ENCODE peak calls at places on chromosomes 6 and 20, in six cellular contexts. One of them, this sample, is unnamed.
A peak's percentile ranks its signal among the peaks of the same experiment; 100 is the strongest.

GRCh38 chr20:40687384-40688128 is 1.5 kb downstream of the MAFB start:
- DNase-seq in NB4: no peak
- DNase-seq in A549: no peak
- DNase-seq in endothelial cell of umbilical vein: peak; percentile 52
- DNase-seq in IMR-90: no peak
- DNase-seq in ovary: peak; percentile 48
- DNase-seq in this sample: no peak

GRCh38 chr20:38267251-38267650 is 6.7 kb upstream of the KIAA1755 start:
- DNase-seq in ovary: no peak
- DNase-seq in IMR-90: no peak
- DNase-seq in endothelial cell of umbilical vein: no peak
- DNase-seq in A549: no peak
- DNase-seq in NB4: no peak
- DNase-seq in this sample: no peak

GRCh38 chr20:51651921-51652549 is 109.5 kb upstream of the NFATC2 start:
- DNase-seq in NB4: no peak
- DNase-seq in endothelial cell of umbilical vein: peak; percentile 76
- DNase-seq in IMR-90: no peak
- DNase-seq in A549: no peak
- DNase-seq in ovary: no peak
- DNase-seq in this sample: no peak

GRCh38 chr6:5158191-5158590 is 73.0 kb downstream of the PPP1R3G start:
- DNase-seq in NB4: no peak
- DNase-seq in ovary: no peak
- DNase-seq in endothelial cell of umbilical vein: no peak
- DNase-seq in IMR-90: no peak
- DNase-seq in A549: no peak
- DNase-seq in this sample: no peak

GRCh38 chr20:24952376-24953203 is 3.5 kb downstream of the CST7 start:
- DNase-seq in ovary: no peak
- DNase-seq in A549: no peak
- DNase-seq in NB4: no peak
- DNase-seq in IMR-90: no peak
- DNase-seq in endothelial cell of umbilical vein: no peak
- DNase-seq in this sample: no peak

GRCh38 chr6:137297887-137298286 is 78.7 kb upstream of the IFNGR1 start:
- DNase-seq in A549: no peak
- DNase-seq in endothelial cell of umbilical vein: peak; percentile 82
- DNase-seq in IMR-90: peak; percentile 80
- DNase-seq in NB4: peak; percentile 19
- DNase-seq in ovary: no peak
- DNase-seq in this sample: no peak

GRCh38 chr20:31860431-31861345 is 9.6 kb downstream of the DUSP15 start:
- DNase-seq in endothelial cell of umbilical vein: no peak
- DNase-seq in NB4: peak; percentile 25
- DNase-seq in ovary: no peak
- DNase-seq in IMR-90: no peak
- DNase-seq in A549: no peak
- DNase-seq in this sample: no peak

GRCh38 chr6:44271914-44272313 is 1.7 kb downstream of the TMEM151B start:
- DNase-seq in A549: no peak
- DNase-seq in ovary: no peak
- DNase-seq in NB4: no peak
- DNase-seq in endothelial cell of umbilical vein: no peak
- DNase-seq in IMR-90: no peak
- DNase-seq in this sample: no peak

GRCh38 chr6:31908791-31909190 is 6.9 kb upstream of the ZBTB12 start:
- DNase-seq in NB4: no peak
- DNase-seq in ovary: no peak
- DNase-seq in A549: no peak
- DNase-seq in IMR-90: peak; percentile 90
- DNase-seq in endothelial cell of umbilical vein: no peak
- DNase-seq in this sample: no peak

GRCh38 chr6:156957931-156958547 is 180.9 kb downstream of the ARID1B start:
- DNase-seq in IMR-90: peak; percentile 35
- DNase-seq in A549: no peak
- DNase-seq in NB4: no peak
- DNase-seq in ovary: no peak
- DNase-seq in endothelial cell of umbilical vein: no peak
- DNase-seq in this sample: no peak
- H3K4me3 ChIP-seq in IMR-90: no peak overlapping the region
- H3K4me3 ChIP-seq in A549: no peak overlapping the region
- H3K4me3 ChIP-seq in NB4: no peak overlapping the region
- H3K4me3 ChIP-seq in ovary: no peak overlapping the region
- H3K4me3 ChIP-seq in endothelial cell of umbilical vein: no peak overlapping the region
- H3K4me3 ChIP-seq in this sample: no peak overlapping the region

DNA sequence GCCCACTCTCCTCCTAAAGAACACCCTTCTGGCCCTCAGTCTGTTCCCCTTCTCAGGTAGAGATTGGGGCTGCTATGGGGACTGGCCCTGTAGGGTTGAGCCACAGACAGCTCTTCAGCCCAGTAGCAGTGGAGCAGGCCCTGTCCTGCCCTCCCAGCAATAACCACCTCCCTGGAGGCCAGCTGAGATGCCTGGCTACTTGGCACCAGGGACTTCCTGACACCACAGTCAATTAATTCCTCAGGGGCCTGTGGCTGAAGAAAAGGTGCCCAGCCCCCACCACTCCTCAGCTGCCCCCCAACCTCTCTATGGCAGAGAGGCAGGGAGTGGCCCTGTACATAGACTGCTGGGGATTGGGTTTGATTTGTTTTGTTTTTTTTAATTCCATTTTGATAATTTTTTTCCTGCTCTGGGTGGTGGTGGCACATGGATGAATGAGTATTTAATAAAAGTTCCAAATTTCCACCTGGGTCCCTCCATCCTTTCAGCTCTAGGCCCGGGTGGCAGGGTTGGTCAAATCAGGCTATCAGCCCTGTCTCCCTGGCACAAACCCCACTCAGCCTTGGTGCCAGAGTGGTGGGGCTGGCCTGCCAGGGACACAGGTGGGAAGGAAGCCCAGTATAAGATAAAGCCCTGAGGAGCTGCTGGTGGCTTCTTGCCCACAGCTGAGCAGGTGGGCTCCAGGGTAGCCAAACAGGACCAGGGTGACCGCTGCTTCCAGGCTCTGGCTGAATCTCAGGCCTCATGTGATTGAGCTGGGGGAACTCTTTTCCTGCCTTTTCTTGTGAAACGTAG is 1.9 kb upstream of the DEF6 start:
- DNase-seq in IMR-90: no peak
- DNase-seq in NB4: peak; percentile 51
- DNase-seq in A549: no peak
- DNase-seq in endothelial cell of umbilical vein: no peak
- DNase-seq in ovary: no peak
- DNase-seq in this sample: no peak
- TF ChIP-seq POLR2A in IMR-90: no peak
- TF ChIP-seq POLR2A in NB4: no peak
- TF ChIP-seq POLR2A in A549: no peak
- TF ChIP-seq POLR2A in endothelial cell of umbilical vein: no peak
- TF ChIP-seq POLR2A in ovary: no peak
- TF ChIP-seq POLR2A in this sample: no peak

GRCh38 chr6:147205690-147206600 is 1.7 kb downstream of the STXBP5 start:
- DNase-seq in endothelial cell of umbilical vein: no peak
- DNase-seq in ovary: no peak
- DNase-seq in A549: no peak
- DNase-seq in NB4: no peak
- DNase-seq in IMR-90: peak; percentile 5
- DNase-seq in this sample: no peak
- H3K4me3 ChIP-seq in endothelial cell of umbilical vein: no peak overlapping the region
- H3K4me3 ChIP-seq in ovary: peak overlapping the region; percentile 64
- H3K4me3 ChIP-seq in A549: peak overlapping the region; percentile 84
- H3K4me3 ChIP-seq in NB4: peak overlapping the region; percentile 90
- H3K4me3 ChIP-seq in IMR-90: peak overlapping the region; percentile 60
- H3K4me3 ChIP-seq in this sample: no peak overlapping the region

DNA sequence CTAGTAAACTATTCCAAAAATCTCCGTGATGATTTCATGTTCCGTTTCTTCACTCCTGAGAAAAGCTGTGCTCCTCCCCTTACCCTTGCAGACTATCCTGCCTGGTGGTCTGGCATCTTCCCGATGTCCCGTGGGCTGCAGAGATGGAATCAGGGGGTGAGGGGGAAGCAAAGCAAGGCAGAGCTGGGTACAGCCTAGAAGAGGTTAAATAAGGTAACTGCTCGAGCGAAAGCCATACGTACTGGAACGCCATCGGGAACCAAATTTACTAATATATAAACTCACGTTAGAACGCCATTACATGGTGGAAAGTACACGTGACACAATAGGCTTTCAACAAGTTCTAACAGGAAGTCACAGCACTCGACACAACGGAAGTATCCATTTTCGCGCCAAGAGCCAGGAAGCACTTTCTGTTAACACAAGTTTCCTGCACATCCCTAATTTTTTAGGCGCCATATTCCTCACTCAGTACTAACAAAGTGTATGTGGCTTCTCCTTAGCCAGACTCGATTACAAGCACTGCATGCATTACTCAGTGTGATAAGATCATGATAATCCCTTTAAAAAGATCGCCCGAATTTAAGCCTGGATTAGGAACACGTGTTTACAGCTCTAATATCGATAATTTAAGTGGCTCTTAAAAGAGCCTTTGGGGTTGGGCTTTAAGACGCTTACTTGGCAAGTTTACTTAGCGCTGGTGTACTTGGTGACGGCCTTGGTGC is 101.6 kb upstream of the PRSS16 start:
- DNase-seq in A549: no peak
- DNase-seq in ovary: peak; percentile 79
- DNase-seq in endothelial cell of umbilical vein: peak; percentile 79
- DNase-seq in IMR-90: peak; percentile 91
- DNase-seq in NB4: peak; percentile 96
- DNase-seq in this sample: peak; percentile 90
- TF ChIP-seq POLR2A in A549: peak; percentile 17
- TF ChIP-seq POLR2A in ovary: peak; percentile 59
- TF ChIP-seq POLR2A in endothelial cell of umbilical vein: peak; percentile 86
- TF ChIP-seq POLR2A in IMR-90: peak; percentile 82
- TF ChIP-seq POLR2A in NB4: peak; percentile 50
- TF ChIP-seq POLR2A in this sample: peak; percentile 99

GRCh38 chr6:81226957-81227356 is 525.5 kb downstream of the TENT5A start:
- DNase-seq in NB4: no peak
- DNase-seq in A549: no peak
- DNase-seq in ovary: no peak
- DNase-seq in endothelial cell of umbilical vein: no peak
- DNase-seq in IMR-90: no peak
- DNase-seq in this sample: no peak

GRCh38 chr6:81233990-81234389 is 518.5 kb downstream of the TENT5A start:
- DNase-seq in A549: no peak
- DNase-seq in ovary: no peak
- DNase-seq in IMR-90: no peak
- DNase-seq in endothelial cell of umbilical vein: no peak
- DNase-seq in NB4: no peak
- DNase-seq in this sample: no peak

GRCh38 chr6:81228912-81229540 is 523.5 kb downstream of the TENT5A start:
- DNase-seq in A549: no peak
- DNase-seq in IMR-90: peak; percentile 36
- DNase-seq in ovary: no peak
- DNase-seq in endothelial cell of umbilical vein: no peak
- DNase-seq in NB4: no peak
- DNase-seq in this sample: no peak
- H3K4me3 ChIP-seq in A549: no peak overlapping the region
- H3K4me3 ChIP-seq in IMR-90: no peak overlapping the region
- H3K4me3 ChIP-seq in ovary: no peak overlapping the region
- H3K4me3 ChIP-seq in endothelial cell of umbilical vein: no peak overlapping the region
- H3K4me3 ChIP-seq in NB4: no peak overlapping the region
- H3K4me3 ChIP-seq in this sample: no peak overlapping the region

DNA sequence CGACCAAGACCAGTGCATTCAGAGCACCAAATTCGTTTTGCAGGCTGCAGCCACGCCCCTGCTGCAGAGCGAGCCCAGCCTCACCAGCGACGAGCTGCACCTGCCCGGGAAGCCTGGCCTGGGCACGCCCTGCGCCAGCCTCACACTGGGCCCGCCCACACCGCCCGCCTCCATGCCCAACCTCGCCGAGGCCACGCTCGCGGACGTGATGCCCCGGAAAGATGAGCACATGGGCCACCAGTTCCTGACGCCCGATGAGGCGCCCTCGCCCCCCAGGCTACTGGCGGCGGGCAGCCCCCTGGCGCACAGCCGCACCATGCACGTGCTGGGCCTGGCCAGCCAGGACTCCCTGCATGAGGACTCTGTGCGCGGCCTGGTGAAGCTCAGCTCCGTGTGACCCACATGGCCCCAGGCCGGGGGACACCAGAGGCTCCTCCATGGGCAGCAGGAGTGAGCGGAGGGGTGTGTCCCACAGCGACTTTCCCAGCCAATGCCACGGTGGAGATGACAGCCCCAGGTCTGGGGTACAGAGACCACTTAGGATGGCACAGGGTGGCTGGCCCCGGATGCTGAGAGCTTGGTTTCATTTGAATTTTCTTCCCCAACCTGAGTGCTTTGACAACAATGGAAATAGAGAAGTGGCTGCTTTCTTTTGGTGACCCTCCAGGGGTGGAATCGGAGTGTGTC is 150.2 kb upstream of the SNX9 start:
- DNase-seq in IMR-90: no peak
- DNase-seq in A549: no peak
- DNase-seq in ovary: no peak
- DNase-seq in endothelial cell of umbilical vein: no peak
- DNase-seq in NB4: no peak
- DNase-seq in this sample: no peak
- TF ChIP-seq POLR2A in IMR-90: no peak
- TF ChIP-seq POLR2A in A549: no peak
- TF ChIP-seq POLR2A in ovary: no peak
- TF ChIP-seq POLR2A in endothelial cell of umbilical vein: no peak
- TF ChIP-seq POLR2A in NB4: no peak
- TF ChIP-seq POLR2A in this sample: no peak

DNA sequence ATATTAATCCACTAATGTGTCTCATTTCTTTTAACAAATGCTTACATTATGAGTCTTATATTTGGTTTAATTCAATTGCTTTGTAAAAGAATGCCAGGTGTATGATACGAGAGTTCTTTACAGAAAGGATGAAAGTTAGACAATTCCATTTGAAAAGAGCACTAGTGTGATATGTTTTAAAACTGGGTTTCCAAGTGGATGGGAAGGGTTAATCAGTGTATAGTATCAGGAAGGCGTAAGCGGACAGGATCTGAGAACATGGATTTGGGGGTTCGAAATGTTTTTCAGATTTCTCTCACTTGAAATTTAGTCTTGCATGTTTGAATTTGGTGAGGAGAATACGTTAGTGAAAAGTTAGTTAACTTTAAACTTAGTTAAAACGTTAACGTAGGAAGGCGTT is 2.6 kb downstream of the FOXO3 start:
- DNase-seq in ovary: no peak
- DNase-seq in A549: no peak
- DNase-seq in IMR-90: no peak
- DNase-seq in NB4: no peak
- DNase-seq in endothelial cell of umbilical vein: no peak
- DNase-seq in this sample: no peak
- H3K4me3 ChIP-seq in ovary: peak overlapping the region; percentile 81
- H3K4me3 ChIP-seq in A549: no peak overlapping the region
- H3K4me3 ChIP-seq in IMR-90: peak overlapping the region; percentile 78
- H3K4me3 ChIP-seq in NB4: peak overlapping the region; percentile 74
- H3K4me3 ChIP-seq in endothelial cell of umbilical vein: no peak overlapping the region
- H3K4me3 ChIP-seq in this sample: no peak overlapping the region